ENCODE peak calls at places on chromosomes 11 and 22, in five cellular contexts. V is CD8-positive, alpha-beta memory T cell; E is left lung; B is tibial artery; K is A549. O is an unnamed sample.

GRCh38 chr11:66050581-66051231 is 1.5 kb upstream of the SF3B2 start:
- DNase-seq in V (no peak), K (peak; percentile 38), E (no peak), B (no peak), O (no peak)

GRCh38 chr11:15157738-15158137 is 43.0 kb downstream of the INSC start:
- DNase-seq in B (no peak), K (no peak), V (no peak), E (no peak), O (no peak)

GRCh38 chr11:68778205-68778604 is 26.9 kb upstream of the TESMIN start:
- DNase-seq in E (no peak), V (no peak), B (no peak), K (no peak), O (no peak)

GRCh38 chr11:116420030-116420429 is 352.8 kb downstream of the BUD13 start:
- DNase-seq in E (no peak), V (no peak), K (no peak), B (no peak), O (no peak)

GRCh38 chr11:76083563-76084451 is 122.5 kb downstream of the WNT11 start:
- DNase-seq in K (no peak), E (no peak), B (no peak), V (no peak), O (no peak)

GRCh38 chr11:12787847-12788246 is 113.6 kb downstream of the TEAD1 start:
- DNase-seq in K (no peak), B (no peak), V (no peak), E (no peak), O (no peak)

GRCh38 chr11:86905252-86905651 is 49.9 kb downstream of the FZD4 start:
- DNase-seq in E (no peak), V (no peak), K (no peak), B (no peak), O (no peak)

GRCh38 chr11:60948251-60948650 is 3.7 kb downstream of the SLC15A3 start:
- DNase-seq in V (no peak), K (no peak), B (no peak), E (no peak), O (no peak)

GRCh38 chr22:44142421-44143116 is 38.2 kb upstream of the PARVG start:
- DNase-seq in E (no peak), B (no peak), V (no peak), K (no peak), O (no peak)

GRCh38 chr11:66478823-66479740 is 1.2 kb upstream of the DPP3 start:
- DNase-seq in V (no peak), E (peak; percentile 84), B (peak; percentile 44), K (peak; percentile 49), O (no peak)

GRCh38 chr22:21074092-21074715 is 28.5 kb downstream of the LRRC74B start:
- DNase-seq in V (no peak), E (no peak), K (peak; percentile 25), B (no peak), O (no peak)

GRCh38 chr11:25293166-25293565 is 796.3 kb downstream of the LUZP2 start:
- DNase-seq in B (no peak), E (no peak), K (no peak), V (no peak), O (no peak)

GRCh38 chr11:19428206-19429001 is 187.7 kb upstream of the E2F8 start:
- DNase-seq in K (no peak), V (no peak), B (no peak), E (no peak), O (no peak)

GRCh38 chr11:6333112-6333511 is 12.8 kb upstream of the CAVIN3 start:
- DNase-seq in E (no peak), B (no peak), V (no peak), K (no peak), O (no peak)

GRCh38 chr11:120009938-120010337 is 128.0 kb downstream of the TRIM29 start:
- DNase-seq in E (no peak), V (no peak), B (no peak), K (no peak), O (no peak)

GRCh38 chr11:86702387-86702983 is 30.1 kb upstream of the ME3 start:
- DNase-seq in E (no peak), V (no peak), K (no peak), B (no peak), O (no peak)

GRCh38 chr11:4459470-4459869 is 10.4 kb downstream of the OR52K2 start:
- DNase-seq in K (no peak), E (peak; percentile 69), B (no peak), V (no peak), O (no peak)

GRCh38 chr11:70833554-70833953 is 418.8 kb downstream of the SHANK2 start:
- DNase-seq in V (no peak), K (no peak), B (no peak), E (peak; percentile 5), O (no peak)

GRCh38 chr11:46238078-46238966 is 39.1 kb upstream of the CREB3L1 start:
- DNase-seq in B (peak; percentile 47), E (peak; percentile 95), V (peak; percentile 54), K (peak; percentile 60), O (peak; percentile 40)

GRCh38 chr11:128130052-128130451 is 457.3 kb downstream of the ETS1 start:
- DNase-seq in E (no peak), K (no peak), B (no peak), V (no peak), O (no peak)

GRCh38 chr11:72236083-72236697 is 7.8 kb downstream of the PHOX2A start:
- DNase-seq in V (no peak), K (no peak), B (no peak), E (no peak), O (no peak)

GRCh38 chr11:34653851-34654490 is 33.1 kb downstream of the EHF start:
- DNase-seq in K (peak; percentile 82), V (no peak), E (peak; percentile 75), B (no peak), O (no peak)

GRCh38 chr22:27349456-27349855 is 452.1 kb downstream of the MN1 start:
- DNase-seq in B (no peak), K (no peak), E (no peak), V (no peak), O (no peak)

GRCh38 chr22:21947040-21948014 is 5.3 kb downstream of the PPM1F start:
- DNase-seq in E (no peak), V (no peak), B (no peak), K (no peak), O (no peak)

GRCh38 chr22:49052560-49052959 is 775.1 kb downstream of the BRD1 start:
- DNase-seq in K (no peak), B (peak; percentile 7), V (no peak), E (no peak), O (no peak)

GRCh38 chr22:49051491-49052022 is 776.1 kb downstream of the BRD1 start:
- DNase-seq in K (no peak), B (peak; percentile 14), E (no peak), V (no peak), O (no peak)

GRCh38 chr22:49049691-49050090 is 778.0 kb downstream of the BRD1 start:
- DNase-seq in B (no peak), E (no peak), K (no peak), V (no peak), O (no peak)

GRCh38 chr22:49053574-49053973 is 774.1 kb downstream of the BRD1 start:
- DNase-seq in K (no peak), E (no peak), B (no peak), V (no peak), O (no peak)

DNA sequence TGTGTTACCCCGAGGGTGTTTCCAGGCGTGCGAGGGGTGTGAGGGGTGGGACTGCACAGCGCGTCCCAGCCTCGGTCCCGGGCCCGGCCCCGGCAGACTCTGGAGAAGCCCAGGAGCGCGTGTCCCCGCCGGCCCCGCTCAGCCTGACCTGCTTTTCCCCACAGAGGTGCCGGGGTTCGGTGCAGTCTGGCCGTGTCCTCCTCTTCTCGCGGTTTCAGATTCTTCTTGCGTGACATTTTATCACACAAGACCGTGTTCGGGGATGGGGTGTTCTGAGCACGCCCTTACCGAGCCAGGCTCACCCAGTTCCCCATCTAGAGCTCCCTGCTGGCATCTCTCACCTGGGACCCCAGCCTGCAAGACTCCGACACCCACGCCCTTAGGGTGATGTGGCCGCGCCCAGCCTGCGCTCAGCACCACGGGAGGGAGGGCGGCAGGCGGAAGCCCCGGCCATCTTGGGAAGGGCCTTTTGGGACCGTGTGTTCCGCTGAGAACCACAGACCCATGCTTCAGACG is 775.6 kb downstream of the BRD1 start:
- DNase-seq in B (peak; percentile 17), E (no peak), K (no peak), V (no peak), O (peak; percentile 34)
- H3K9me3 ChIP-seq in B (no peaks in the 10 kb centered on the region), E (no peaks in the 10 kb centered on the region), K (no peaks in the 10 kb centered on the region), V (no peaks in the 10 kb centered on the region), O (no peaks in the 10 kb centered on the region)

GRCh38 chr11:106326087-106326486 is 248.6 kb downstream of the AASDHPPT start:
- DNase-seq in V (no peak), K (no peak), E (no peak), B (no peak), O (no peak)
- H3K9me3 ChIP-seq in V (no peaks in the 10 kb centered on the region), K (no peaks in the 10 kb centered on the region), E (peaks cover 7% of the 10 kb centered on the region), B (no peaks in the 10 kb centered on the region), O (no peaks in the 10 kb centered on the region)

DNA sequence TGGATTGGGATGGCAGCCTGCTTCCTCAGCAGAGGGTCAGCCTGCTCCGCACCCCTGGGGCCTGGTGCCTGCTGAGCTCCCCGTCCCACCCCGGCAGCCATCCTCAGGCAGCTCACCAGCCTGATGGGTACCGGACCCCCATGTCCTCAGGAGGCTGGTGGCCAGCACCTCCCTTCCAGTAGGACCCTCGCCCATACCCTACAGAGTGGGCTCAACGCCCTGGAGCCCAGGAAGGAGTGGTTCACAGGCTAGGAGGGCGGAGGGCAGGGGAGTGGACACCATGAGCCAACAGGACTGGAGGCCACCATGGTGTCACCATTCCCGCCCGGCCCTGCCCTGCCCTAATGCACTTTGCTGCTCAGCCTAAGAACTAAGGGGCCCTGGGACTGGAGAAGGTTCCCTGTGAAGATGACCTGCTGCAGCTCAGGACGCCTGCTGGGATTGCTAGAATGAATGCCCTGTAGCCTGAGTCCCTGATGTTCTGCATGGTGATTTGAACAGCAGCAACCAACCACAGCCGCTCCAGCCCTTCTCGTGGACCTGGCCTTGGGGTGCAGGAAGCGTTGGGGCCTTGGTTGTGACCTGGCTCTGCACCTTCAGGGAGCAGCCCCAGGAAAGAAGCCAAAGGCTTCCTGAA is 1080.8 kb downstream of the BRD1 start:
- DNase-seq in E (peak; percentile 65), B (peak; percentile 13), V (no peak), K (no peak), O (no peak)
- H3K9me3 ChIP-seq in E (no peaks in the 10 kb centered on the region), B (no peaks in the 10 kb centered on the region), V (no peaks in the 10 kb centered on the region), K (no peaks in the 10 kb centered on the region), O (no peaks in the 10 kb centered on the region)

GRCh38 chr22:47625531-47626427 is 863.3 kb downstream of the TBC1D22A start:
- DNase-seq in B (no peak), V (no peak), K (no peak), E (no peak), O (no peak)
- H3K9me3 ChIP-seq in B (no peaks in the 10 kb centered on the region), V (no peaks in the 10 kb centered on the region), K (no peaks in the 10 kb centered on the region), E (no peaks in the 10 kb centered on the region), O (no peaks in the 10 kb centered on the region)